ENCODE peak calls at places on chromosomes 13 and 19, in ten cellular contexts. One of them, this sample, is unnamed.

GRCh38 chr19:18660051-18660910 is 23.2 kb upstream of the CRTC1 start:
- DNase-seq in fibroblast of mammary gland: peak; percentile 81
- DNase-seq in RPMI7951: peak; percentile 91
- DNase-seq in LHCN-M2: peak; percentile 63
- DNase-seq in NCI-H1092: no peak
- DNase-seq in activated naive CD4-positive, alpha-beta T cell: no peak
- DNase-seq in astrocyte of the cerebellum: no peak
- DNase-seq in ELF-1: no peak
- DNase-seq in mucosa of gallbladder: no peak
- DNase-seq in anterior cingulate cortex: no peak
- DNase-seq in this sample: peak; percentile 69

GRCh38 chr19:54373781-54374266 is 9.1 kb upstream of the LAIR1 start:
- DNase-seq in activated naive CD4-positive, alpha-beta T cell: no peak
- DNase-seq in astrocyte of the cerebellum: no peak
- DNase-seq in NCI-H1092: no peak
- DNase-seq in RPMI7951: peak; percentile 50
- DNase-seq in mucosa of gallbladder: no peak
- DNase-seq in fibroblast of mammary gland: no peak
- DNase-seq in anterior cingulate cortex: no peak
- DNase-seq in ELF-1: no peak
- DNase-seq in LHCN-M2: no peak
- DNase-seq in this sample: no peak

GRCh38 chr13:59915252-59915651 is 248.5 kb downstream of the DIAPH3 start:
- DNase-seq in astrocyte of the cerebellum: no peak
- DNase-seq in ELF-1: no peak
- DNase-seq in mucosa of gallbladder: no peak
- DNase-seq in NCI-H1092: no peak
- DNase-seq in LHCN-M2: no peak
- DNase-seq in anterior cingulate cortex: no peak
- DNase-seq in fibroblast of mammary gland: no peak
- DNase-seq in RPMI7951: no peak
- DNase-seq in activated naive CD4-positive, alpha-beta T cell: no peak
- DNase-seq in this sample: no peak

GRCh38 chr13:65378943-65379519 is 1851.1 kb downstream of the PCDH9 start:
- DNase-seq in fibroblast of mammary gland: peak; percentile 5
- DNase-seq in activated naive CD4-positive, alpha-beta T cell: no peak
- DNase-seq in mucosa of gallbladder: no peak
- DNase-seq in LHCN-M2: peak; percentile 13
- DNase-seq in ELF-1: no peak
- DNase-seq in NCI-H1092: no peak
- DNase-seq in anterior cingulate cortex: no peak
- DNase-seq in astrocyte of the cerebellum: no peak
- DNase-seq in RPMI7951: peak; percentile 4
- DNase-seq in this sample: peak; percentile 9

GRCh38 chr13:108190897-108191296 is 24.4 kb downstream of the LIG4 start:
- DNase-seq in RPMI7951: no peak
- DNase-seq in activated naive CD4-positive, alpha-beta T cell: no peak
- DNase-seq in NCI-H1092: no peak
- DNase-seq in fibroblast of mammary gland: no peak
- DNase-seq in ELF-1: no peak
- DNase-seq in astrocyte of the cerebellum: no peak
- DNase-seq in anterior cingulate cortex: no peak
- DNase-seq in LHCN-M2: no peak
- DNase-seq in mucosa of gallbladder: no peak
- DNase-seq in this sample: no peak

GRCh38 chr19:996051-996838 is 4.0 kb upstream of the GRIN3B start:
- DNase-seq in LHCN-M2: no peak
- DNase-seq in mucosa of gallbladder: no peak
- DNase-seq in RPMI7951: peak; percentile 43
- DNase-seq in NCI-H1092: peak; percentile 62
- DNase-seq in activated naive CD4-positive, alpha-beta T cell: peak; percentile 63
- DNase-seq in ELF-1: peak; percentile 63
- DNase-seq in astrocyte of the cerebellum: no peak
- DNase-seq in anterior cingulate cortex: no peak
- DNase-seq in fibroblast of mammary gland: peak; percentile 62
- DNase-seq in this sample: peak; percentile 58

GRCh38 chr13:20165417-20166257 is 4.8 kb upstream of the GJA3 start:
- DNase-seq in fibroblast of mammary gland: peak; percentile 46
- DNase-seq in anterior cingulate cortex: no peak
- DNase-seq in activated naive CD4-positive, alpha-beta T cell: no peak
- DNase-seq in LHCN-M2: no peak
- DNase-seq in ELF-1: no peak
- DNase-seq in astrocyte of the cerebellum: no peak
- DNase-seq in NCI-H1092: no peak
- DNase-seq in RPMI7951: no peak
- DNase-seq in mucosa of gallbladder: no peak
- DNase-seq in this sample: no peak

GRCh38 chr19:17281391-17282304 is at the start of gene ANKLE1:
- DNase-seq in activated naive CD4-positive, alpha-beta T cell: no peak
- DNase-seq in RPMI7951: no peak
- DNase-seq in LHCN-M2: no peak
- DNase-seq in anterior cingulate cortex: no peak
- DNase-seq in NCI-H1092: no peak
- DNase-seq in astrocyte of the cerebellum: no peak
- DNase-seq in fibroblast of mammary gland: no peak
- DNase-seq in ELF-1: peak; percentile 34
- DNase-seq in mucosa of gallbladder: no peak
- DNase-seq in this sample: no peak

GRCh38 chr13:107296804-107297203 is 728.9 kb upstream of the ARGLU1 start:
- DNase-seq in LHCN-M2: no peak
- DNase-seq in astrocyte of the cerebellum: no peak
- DNase-seq in fibroblast of mammary gland: peak; percentile 18
- DNase-seq in ELF-1: no peak
- DNase-seq in mucosa of gallbladder: no peak
- DNase-seq in NCI-H1092: no peak
- DNase-seq in activated naive CD4-positive, alpha-beta T cell: no peak
- DNase-seq in anterior cingulate cortex: no peak
- DNase-seq in RPMI7951: no peak
- DNase-seq in this sample: no peak

GRCh38 chr13:31587696-31588266 is 151.5 kb upstream of the RXFP2 start:
- DNase-seq in RPMI7951: no peak
- DNase-seq in activated naive CD4-positive, alpha-beta T cell: no peak
- DNase-seq in mucosa of gallbladder: peak; percentile 14
- DNase-seq in fibroblast of mammary gland: peak; percentile 73
- DNase-seq in NCI-H1092: no peak
- DNase-seq in LHCN-M2: no peak
- DNase-seq in anterior cingulate cortex: no peak
- DNase-seq in ELF-1: no peak
- DNase-seq in astrocyte of the cerebellum: no peak
- DNase-seq in this sample: no peak

GRCh38 chr13:73732350-73732749 is 401.9 kb downstream of the KLF12 start:
- DNase-seq in NCI-H1092: no peak
- DNase-seq in activated naive CD4-positive, alpha-beta T cell: no peak
- DNase-seq in astrocyte of the cerebellum: no peak
- DNase-seq in LHCN-M2: no peak
- DNase-seq in ELF-1: no peak
- DNase-seq in fibroblast of mammary gland: no peak
- DNase-seq in mucosa of gallbladder: no peak
- DNase-seq in anterior cingulate cortex: no peak
- DNase-seq in RPMI7951: no peak
- DNase-seq in this sample: no peak

GRCh38 chr13:30572859-30573275 is 44.9 kb upstream of the USPL1 start:
- DNase-seq in LHCN-M2: peak; percentile 72
- DNase-seq in mucosa of gallbladder: no peak
- DNase-seq in astrocyte of the cerebellum: no peak
- DNase-seq in ELF-1: no peak
- DNase-seq in activated naive CD4-positive, alpha-beta T cell: no peak
- DNase-seq in NCI-H1092: no peak
- DNase-seq in RPMI7951: peak; percentile 65
- DNase-seq in fibroblast of mammary gland: peak; percentile 68
- DNase-seq in anterior cingulate cortex: no peak
- DNase-seq in this sample: peak; percentile 30

GRCh38 chr13:74930402-74931165 is 551.4 kb downstream of the TBC1D4 start:
- DNase-seq in astrocyte of the cerebellum: peak; percentile 26
- DNase-seq in NCI-H1092: no peak
- DNase-seq in LHCN-M2: peak; percentile 75
- DNase-seq in anterior cingulate cortex: no peak
- DNase-seq in RPMI7951: peak; percentile 4
- DNase-seq in mucosa of gallbladder: no peak
- DNase-seq in fibroblast of mammary gland: peak; percentile 93
- DNase-seq in activated naive CD4-positive, alpha-beta T cell: no peak
- DNase-seq in ELF-1: no peak
- DNase-seq in this sample: no peak

GRCh38 chr19:49205114-49205513 is 47.5 kb downstream of the TRPM4 start:
- DNase-seq in ELF-1: no peak
- DNase-seq in activated naive CD4-positive, alpha-beta T cell: no peak
- DNase-seq in RPMI7951: no peak
- DNase-seq in NCI-H1092: no peak
- DNase-seq in LHCN-M2: no peak
- DNase-seq in anterior cingulate cortex: no peak
- DNase-seq in fibroblast of mammary gland: no peak
- DNase-seq in mucosa of gallbladder: no peak
- DNase-seq in astrocyte of the cerebellum: no peak
- DNase-seq in this sample: no peak

GRCh38 chr13:30619731-30620130 is 2.0 kb downstream of the USPL1 start:
- DNase-seq in mucosa of gallbladder: no peak
- DNase-seq in LHCN-M2: no peak
- DNase-seq in RPMI7951: no peak
- DNase-seq in NCI-H1092: no peak
- DNase-seq in ELF-1: no peak
- DNase-seq in anterior cingulate cortex: no peak
- DNase-seq in fibroblast of mammary gland: peak; percentile 74
- DNase-seq in activated naive CD4-positive, alpha-beta T cell: no peak
- DNase-seq in astrocyte of the cerebellum: no peak
- DNase-seq in this sample: no peak

GRCh38 chr13:23268441-23268840 is 87.7 kb downstream of the SGCG start:
- DNase-seq in NCI-H1092: no peak
- DNase-seq in mucosa of gallbladder: no peak
- DNase-seq in RPMI7951: no peak
- DNase-seq in activated naive CD4-positive, alpha-beta T cell: no peak
- DNase-seq in LHCN-M2: no peak
- DNase-seq in ELF-1: no peak
- DNase-seq in astrocyte of the cerebellum: no peak
- DNase-seq in fibroblast of mammary gland: no peak
- DNase-seq in anterior cingulate cortex: no peak
- DNase-seq in this sample: no peak

GRCh38 chr13:27783111-27783510 is 9.2 kb upstream of the GSX1 start:
- DNase-seq in LHCN-M2: no peak
- DNase-seq in NCI-H1092: no peak
- DNase-seq in activated naive CD4-positive, alpha-beta T cell: no peak
- DNase-seq in fibroblast of mammary gland: no peak
- DNase-seq in RPMI7951: no peak
- DNase-seq in ELF-1: peak; percentile 83
- DNase-seq in astrocyte of the cerebellum: no peak
- DNase-seq in mucosa of gallbladder: no peak
- DNase-seq in anterior cingulate cortex: no peak
- DNase-seq in this sample: no peak

GRCh38 chr13:35146686-35147085 is 204.6 kb downstream of the NBEA start:
- DNase-seq in mucosa of gallbladder: no peak
- DNase-seq in NCI-H1092: no peak
- DNase-seq in ELF-1: no peak
- DNase-seq in LHCN-M2: no peak
- DNase-seq in fibroblast of mammary gland: no peak
- DNase-seq in astrocyte of the cerebellum: no peak
- DNase-seq in RPMI7951: no peak
- DNase-seq in anterior cingulate cortex: no peak
- DNase-seq in activated naive CD4-positive, alpha-beta T cell: no peak
- DNase-seq in this sample: no peak

GRCh38 chr19:45607071-45608029 is 5.3 kb upstream of the GPR4 start:
- DNase-seq in fibroblast of mammary gland: peak; percentile 67
- DNase-seq in activated naive CD4-positive, alpha-beta T cell: peak; percentile 26
- DNase-seq in NCI-H1092: peak; percentile 9
- DNase-seq in RPMI7951: peak; percentile 75
- DNase-seq in anterior cingulate cortex: peak; percentile 57
- DNase-seq in mucosa of gallbladder: peak; percentile 78
- DNase-seq in astrocyte of the cerebellum: peak; percentile 40
- DNase-seq in LHCN-M2: peak; percentile 65
- DNase-seq in ELF-1: peak; percentile 95
- DNase-seq in this sample: peak; percentile 64

GRCh38 chr19:20667281-20667680 is 5.9 kb upstream of the ZNF626 start:
- DNase-seq in astrocyte of the cerebellum: no peak
- DNase-seq in NCI-H1092: no peak
- DNase-seq in anterior cingulate cortex: no peak
- DNase-seq in fibroblast of mammary gland: no peak
- DNase-seq in ELF-1: no peak
- DNase-seq in RPMI7951: no peak
- DNase-seq in LHCN-M2: no peak
- DNase-seq in activated naive CD4-positive, alpha-beta T cell: no peak
- DNase-seq in mucosa of gallbladder: no peak
- DNase-seq in this sample: no peak

GRCh38 chr13:93227280-93227905 is 786 bp downstream of the GPC6 start:
- DNase-seq in NCI-H1092: peak; percentile 82
- DNase-seq in astrocyte of the cerebellum: no peak
- DNase-seq in ELF-1: peak; percentile 79
- DNase-seq in activated naive CD4-positive, alpha-beta T cell: no peak
- DNase-seq in mucosa of gallbladder: no peak
- DNase-seq in fibroblast of mammary gland: peak; percentile 46
- DNase-seq in RPMI7951: no peak
- DNase-seq in anterior cingulate cortex: peak; percentile 51
- DNase-seq in LHCN-M2: peak; percentile 65
- DNase-seq in this sample: peak; percentile 21

GRCh38 chr19:57664269-57665127 is 4.2 kb upstream of the ZSCAN4 start:
- DNase-seq in fibroblast of mammary gland: peak; percentile 28
- DNase-seq in mucosa of gallbladder: peak; percentile 22
- DNase-seq in NCI-H1092: peak; percentile 14
- DNase-seq in astrocyte of the cerebellum: peak; percentile 8
- DNase-seq in RPMI7951: peak; percentile 82
- DNase-seq in LHCN-M2: peak; percentile 64
- DNase-seq in activated naive CD4-positive, alpha-beta T cell: no peak
- DNase-seq in ELF-1: peak; percentile 55
- DNase-seq in anterior cingulate cortex: peak; percentile 29
- DNase-seq in this sample: peak; percentile 37

GRCh38 chr19:12967907-12968306 is 1.5 kb upstream of the DAND5 start:
- DNase-seq in LHCN-M2: no peak
- DNase-seq in NCI-H1092: no peak
- DNase-seq in mucosa of gallbladder: no peak
- DNase-seq in fibroblast of mammary gland: peak; percentile 63
- DNase-seq in astrocyte of the cerebellum: no peak
- DNase-seq in anterior cingulate cortex: no peak
- DNase-seq in activated naive CD4-positive, alpha-beta T cell: no peak
- DNase-seq in RPMI7951: no peak
- DNase-seq in ELF-1: no peak
- DNase-seq in this sample: no peak

GRCh38 chr19:7788178-7788932 is 25.3 kb downstream of the CLEC4M start:
- DNase-seq in RPMI7951: no peak
- DNase-seq in NCI-H1092: no peak
- DNase-seq in ELF-1: no peak
- DNase-seq in anterior cingulate cortex: peak; percentile 15
- DNase-seq in activated naive CD4-positive, alpha-beta T cell: no peak
- DNase-seq in LHCN-M2: no peak
- DNase-seq in fibroblast of mammary gland: no peak
- DNase-seq in astrocyte of the cerebellum: no peak
- DNase-seq in mucosa of gallbladder: no peak
- DNase-seq in this sample: no peak

GRCh38 chr19:38693380-38694223 is 46.2 kb downstream of the ACTN4 start:
- DNase-seq in LHCN-M2: peak; percentile 83
- DNase-seq in mucosa of gallbladder: no peak
- DNase-seq in NCI-H1092: no peak
- DNase-seq in astrocyte of the cerebellum: peak; percentile 39
- DNase-seq in RPMI7951: peak; percentile 99
- DNase-seq in anterior cingulate cortex: no peak
- DNase-seq in activated naive CD4-positive, alpha-beta T cell: no peak
- DNase-seq in ELF-1: peak; percentile 78
- DNase-seq in fibroblast of mammary gland: peak; percentile 73
- DNase-seq in this sample: peak; percentile 98

GRCh38 chr19:16327501-16327900 is 2.9 kb downstream of the KLF2 start:
- DNase-seq in LHCN-M2: peak; percentile 53
- DNase-seq in NCI-H1092: no peak
- DNase-seq in fibroblast of mammary gland: no peak
- DNase-seq in activated naive CD4-positive, alpha-beta T cell: no peak
- DNase-seq in anterior cingulate cortex: no peak
- DNase-seq in RPMI7951: no peak
- DNase-seq in mucosa of gallbladder: no peak
- DNase-seq in ELF-1: no peak
- DNase-seq in astrocyte of the cerebellum: no peak
- DNase-seq in this sample: no peak

GRCh38 chr13:27131202-27131623 is 40.4 kb downstream of the USP12 start:
- DNase-seq in RPMI7951: no peak
- DNase-seq in fibroblast of mammary gland: peak; percentile 65
- DNase-seq in ELF-1: no peak
- DNase-seq in mucosa of gallbladder: no peak
- DNase-seq in LHCN-M2: peak; percentile 30
- DNase-seq in activated naive CD4-positive, alpha-beta T cell: peak; percentile 1
- DNase-seq in NCI-H1092: no peak
- DNase-seq in astrocyte of the cerebellum: no peak
- DNase-seq in anterior cingulate cortex: no peak
- DNase-seq in this sample: peak; percentile 12